ENCODE peak calls at places on chromosomes 13 and 19, in nine cellular contexts. K is heart right ventricle, M is RWPE2, H is foreskin fibroblast, W is AG09319, N is GM12865, I is heart left ventricle, D is adrenal gland, U is glutamatergic neuron. V is an unnamed sample.

GRCh38 chr19:7442423-7442822 is 46.4 kb downstream of the PEX11G start:
- DNase-seq in K (no peak), M (no peak), H (no peak), W (no peak), N (no peak), I (no peak), D (peak; percentile 42), U (no peak), V (no peak)

GRCh38 chr13:110015253-110015652 is 228.9 kb upstream of the IRS2 start:
- DNase-seq in K (no peak), M (peak; percentile 79), H (peak; percentile 56), W (no peak), N (no peak), I (no peak), D (no peak), U (no peak), V (no peak)

GRCh38 chr19:33279430-33280350 is 22.6 kb downstream of the CEBPA start:
- DNase-seq in K (no peak), M (no peak), H (no peak), W (no peak), N (peak; percentile 60), I (no peak), D (no peak), U (no peak), V (no peak)

GRCh38 chr19:16429759-16430091 is 42.0 kb downstream of the EPS15L1 start:
- DNase-seq in K (no peak), M (no peak), H (no peak), W (no peak), N (no peak), I (no peak), D (no peak), U (no peak), V (no peak)

GRCh38 chr13:40136896-40137295 is 481.4 kb downstream of the COG6 start:
- DNase-seq in K (no peak), M (no peak), H (no peak), W (no peak), N (no peak), I (no peak), D (no peak), U (no peak), V (no peak)

GRCh38 chr13:98782654-98783053 is 30.2 kb upstream of the SLC15A1 start:
- DNase-seq in K (no peak), M (no peak), H (no peak), W (no peak), N (no peak), I (no peak), D (no peak), U (no peak), V (no peak)

GRCh38 chr13:23845309-23845708 is 43.9 kb downstream of the MIPEP start:
- DNase-seq in K (no peak), M (no peak), H (no peak), W (no peak), N (peak; percentile 23), I (no peak), D (no peak), U (no peak), V (no peak)

GRCh38 chr19:18725755-18726416 is 42.4 kb downstream of the CRTC1 start:
- DNase-seq in K (no peak), M (no peak), H (no peak), W (no peak), N (no peak), I (no peak), D (no peak), U (peak; percentile 71), V (no peak)

GRCh38 chr19:18488838-18489626 is 32.8 kb downstream of the ELL start:
- DNase-seq in K (peak; percentile 39), M (peak; percentile 57), H (peak; percentile 37), W (no peak), N (no peak), I (no peak), D (peak; percentile 46), U (peak; percentile 74), V (no peak)

GRCh38 chr19:48627211-48627864 is 8.0 kb downstream of the SPHK2 start:
- DNase-seq in K (no peak), M (no peak), H (no peak), W (no peak), N (no peak), I (no peak), D (peak; percentile 59), U (no peak), V (no peak)

GRCh38 chr13:37134411-37135041 is 29.1 kb upstream of the CSNK1A1L start:
- DNase-seq in K (no peak), M (no peak), H (peak; percentile 26), W (no peak), N (no peak), I (no peak), D (no peak), U (no peak), V (peak; percentile 79)

GRCh38 chr13:24106429-24106828 is 54.1 kb upstream of the SPATA13 start:
- DNase-seq in K (no peak), M (no peak), H (no peak), W (no peak), N (no peak), I (no peak), D (no peak), U (no peak), V (no peak)

GRCh38 chr13:40549500-40550094 is 116.8 kb downstream of the FOXO1 start:
- DNase-seq in K (no peak), M (no peak), H (peak; percentile 78), W (peak; percentile 8), N (no peak), I (no peak), D (no peak), U (no peak), V (no peak)

GRCh38 chr19:1171755-1172352 is 2.2 kb downstream of the SBNO2 start:
- DNase-seq in K (no peak), M (peak; percentile 59), H (peak; percentile 50), W (no peak), N (no peak), I (no peak), D (peak; percentile 63), U (peak; percentile 82), V (no peak)

GRCh38 chr19:16096281-16096855 is 15.3 kb upstream of the RAB8A start:
- DNase-seq in K (no peak), M (no peak), H (peak; percentile 19), W (no peak), N (no peak), I (no peak), D (no peak), U (no peak), V (no peak)

GRCh38 chr19:12346896-12347295 is 13.5 kb upstream of the ZNF563 start:
- DNase-seq in K (no peak), M (no peak), H (peak; percentile 1), W (no peak), N (peak; percentile 11), I (no peak), D (no peak), U (no peak), V (no peak)
- TF ChIP-seq CTCF in K (no peak), M (no peak), H (no peak), W (no peak), N (no peak), I (no peak), D (no peak), U (no peak), V (no peak)

GRCh38 chr19:14480695-14481069 is 5.5 kb upstream of the PTGER1 start:
- DNase-seq in K (no peak), M (no peak), H (peak; percentile 58), W (no peak), N (no peak), I (no peak), D (no peak), U (no peak), V (peak; percentile 29)
- TF ChIP-seq CTCF in K (no peak), M (no peak), H (no peak), W (no peak), N (no peak), I (no peak), D (no peak), U (no peak), V (peak; percentile 28)

GRCh38 chr19:6023085-6023682 is 45.2 kb upstream of the RANBP3 start:
- DNase-seq in K (no peak), M (no peak), H (peak; percentile 73), W (no peak), N (no peak), I (no peak), D (no peak), U (no peak), V (no peak)

GRCh38 chr19:6020972-6021805 is 43.2 kb upstream of the RANBP3 start:
- DNase-seq in K (no peak), M (no peak), H (no peak), W (no peak), N (no peak), I (no peak), D (no peak), U (no peak), V (no peak)

GRCh38 chr19:6021878-6022569 is 44.1 kb upstream of the RANBP3 start:
- DNase-seq in K (peak; percentile 70), M (no peak), H (peak; percentile 88), W (peak; percentile 16), N (peak; percentile 83), I (peak; percentile 70), D (peak; percentile 89), U (peak; percentile 92), V (peak; percentile 21)

GRCh38 chr19:6023936-6024335 is 46.0 kb upstream of the RANBP3 start:
- DNase-seq in K (no peak), M (no peak), H (no peak), W (no peak), N (no peak), I (no peak), D (no peak), U (no peak), V (no peak)

DNA sequence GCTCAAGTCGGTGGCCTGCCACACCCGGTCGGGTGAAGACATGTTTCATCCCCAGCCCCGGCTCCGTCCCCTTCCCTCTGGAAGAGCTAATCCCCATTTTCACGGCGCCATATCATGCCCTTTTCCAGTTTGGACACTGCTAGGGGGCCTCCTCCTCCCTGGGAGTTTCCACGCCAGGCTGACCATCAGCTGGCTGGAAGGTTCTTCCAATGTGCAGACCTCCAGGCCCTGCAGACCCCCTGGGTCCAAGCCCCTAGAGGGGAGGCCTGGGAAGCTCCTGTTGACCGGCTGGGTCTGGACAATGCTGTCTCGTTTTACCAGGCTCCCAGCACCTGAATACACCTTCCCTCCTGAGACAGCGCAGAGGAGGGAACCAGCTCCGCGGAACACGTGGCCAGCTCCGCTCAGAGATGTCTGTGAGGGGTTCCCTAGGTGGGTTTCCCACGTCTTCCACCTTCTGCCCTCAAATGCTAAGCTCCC is 44.7 kb upstream of the RANBP3 start:
- DNase-seq in K (no peak), M (no peak), H (no peak), W (no peak), N (no peak), I (no peak), D (no peak), U (no peak), V (no peak)
- TF ChIP-seq CTCF in K (no peak), M (peak; percentile 11), H (no peak), W (no peak), N (no peak), I (peak; percentile 4), D (no peak), U (peak; percentile 24), V (no peak)

DNA sequence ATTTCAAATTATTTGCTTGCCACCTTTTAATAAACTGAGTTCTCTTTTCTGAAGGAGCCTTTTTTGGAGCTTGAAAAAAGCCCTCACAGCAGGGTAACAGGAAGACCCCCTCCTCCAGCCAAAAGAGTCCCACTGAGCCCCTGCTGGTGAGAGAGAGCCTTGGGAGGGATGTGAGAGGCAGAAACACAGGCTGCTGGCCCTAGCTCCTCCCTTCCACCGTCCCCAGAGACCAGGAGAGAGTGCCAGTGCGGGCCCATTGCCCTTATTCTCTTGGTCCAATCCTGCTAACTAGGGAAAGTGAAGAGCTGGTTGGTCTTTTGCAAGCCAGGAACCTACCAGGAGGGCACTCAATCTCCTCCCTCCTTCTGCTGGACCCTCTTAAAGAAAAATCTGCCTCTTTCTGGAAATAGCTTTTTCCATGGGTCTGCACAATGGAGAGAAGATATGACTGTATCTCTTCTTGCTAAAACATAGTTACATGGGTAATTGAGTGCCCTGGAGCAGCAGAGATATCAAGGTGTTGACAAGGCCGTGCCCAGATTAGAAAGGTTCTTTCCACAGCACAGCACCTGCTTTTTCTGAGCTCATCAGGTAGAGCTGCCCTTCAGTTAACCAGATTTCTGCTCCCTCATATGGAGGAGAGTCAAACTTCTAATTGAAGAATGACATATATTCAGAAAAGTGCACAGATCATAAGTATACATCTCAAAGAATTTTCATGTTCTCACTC is 113.9 kb downstream of the LRCH1 start:
- DNase-seq in K (peak; percentile 45), M (no peak), H (no peak), W (no peak), N (peak; percentile 33), I (peak; percentile 39), D (no peak), U (peak; percentile 49), V (no peak)
- TF ChIP-seq CTCF in K (no peak), M (no peak), H (no peak), W (no peak), N (no peak), I (no peak), D (no peak), U (no peak), V (no peak)

V was measured in AG04450.